ENCODE peak calls at places on chromosome 15, in four cellular contexts. C is GM23338, Z is hepatocyte, O is fibroblast of lung. L is an unnamed sample. For H3K4me1, the result is how much of the 10 kb centered on the place peaks cover.

GRCh38 chr15:78644979-78645378 is 4.0 kb upstream of the CHRNB4 start:
- DNase-seq in Z (no peak), C (no peak), O (no peak), L (no peak)

GRCh38 chr15:98609144-98609852 is 39.0 kb upstream of the IGF1R start:
- DNase-seq in C (peak), O (peak), Z (no peak), L (peak)

GRCh38 chr15:42082832-42083604 is 11.3 kb downstream of the PLA2G4D start:
- DNase-seq in Z (no peak), C (no peak), O (no peak), L (no peak)

GRCh38 chr15:31953573-31953972 is 76.7 kb upstream of the CHRNA7 start:
- DNase-seq in Z (no peak), C (peak), O (no peak), L (no peak)

GRCh38 chr15:71934446-71934845 is 124.1 kb downstream of the NR2E3 start:
- DNase-seq in C (no peak), O (no peak), Z (no peak), L (no peak)

GRCh38 chr15:24039683-24040082 is 352.6 kb upstream of the NDN start:
- DNase-seq in C (peak), Z (no peak), O (no peak), L (no peak)

GRCh38 chr15:55992769-55993110 is 672 bp downstream of the NEDD4 start:
- DNase-seq in O (peak), Z (no peak), C (no peak), L (no peak)

GRCh38 chr15:57158589-57158988 is 217.7 kb upstream of the CGNL1 start:
- DNase-seq in Z (no peak), C (no peak), O (no peak), L (peak)

GRCh38 chr15:37794947-37795346 is 139.5 kb upstream of the TMCO5A start:
- DNase-seq in C (no peak), Z (no peak), O (no peak), L (no peak)
- H3K4me3 ChIP-seq in C (no peak), Z (no peak), O (no peak), L (no peak)

GRCh38 chr15:69664572-69665326 is 212.1 kb downstream of the RPLP1 start:
- DNase-seq in Z (no peak), C (no peak), O (no peak), L (no peak)
- TF ChIP-seq EZH2 in Z (no peak), C (no peak), O (no peak), L (no peak)

GRCh38 chr15:63970723-63971426 is 75.4 kb downstream of the DAPK2 start:
- DNase-seq in Z (no peak), C (no peak), O (no peak), L (no peak)

GRCh38 chr15:63969652-63970421 is 76.4 kb downstream of the DAPK2 start:
- DNase-seq in O (no peak), C (no peak), Z (peak), L (no peak)

GRCh38 chr15:63967616-63968015 is 78.7 kb downstream of the DAPK2 start:
- DNase-seq in C (no peak), O (no peak), Z (no peak), L (no peak)

GRCh38 chr15:63968700-63969099 is 77.6 kb downstream of the DAPK2 start:
- DNase-seq in Z (no peak), C (no peak), O (no peak), L (no peak)

GRCh38 chr15:63968122-63968524 is 78.2 kb downstream of the DAPK2 start:
- DNase-seq in C (no peak), O (no peak), Z (no peak), L (no peak)
- H3K4me1 ChIP-seq in C (under half), O (under half), Z (under half), L (under half)

DNA sequence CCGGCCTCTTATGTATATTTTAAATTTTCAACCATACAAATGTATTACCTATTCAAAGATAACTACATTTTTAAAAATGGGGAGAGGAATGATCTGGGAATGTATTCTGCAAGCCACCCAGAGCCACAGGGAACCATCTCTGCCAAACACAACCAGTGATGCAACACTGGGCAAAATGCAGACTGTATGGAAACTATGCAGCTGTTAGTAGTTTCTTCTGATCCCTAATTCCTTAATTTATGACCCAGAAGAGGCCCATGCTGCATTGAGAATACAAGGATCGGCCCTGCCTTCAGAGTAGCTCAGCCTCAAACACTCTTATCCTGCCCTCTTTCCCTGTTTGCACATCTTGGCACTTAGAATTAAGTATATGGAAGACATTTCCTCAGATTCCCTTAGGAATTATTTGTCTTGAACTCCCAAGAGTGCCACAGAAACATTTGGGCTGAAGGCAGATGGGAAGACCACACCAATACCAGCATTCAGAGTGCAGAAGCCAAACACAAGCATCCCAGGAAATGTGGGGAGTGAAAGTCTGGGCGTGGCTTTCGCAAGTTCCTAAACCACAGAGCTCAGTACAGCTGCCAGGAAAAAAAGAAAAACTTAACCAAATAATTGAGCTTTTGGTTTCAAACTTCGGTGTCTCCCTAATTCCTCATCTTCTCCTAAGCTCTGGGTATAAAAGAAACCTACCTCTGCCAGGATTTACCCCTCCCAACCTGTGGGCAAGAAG is 5.3 kb downstream of the SNUPN start:
- DNase-seq in O (peak), Z (peak), C (no peak), L (peak)
- H3K4me3 ChIP-seq in O (peak), Z (no peak), C (no peak), L (peak)

GRCh38 chr15:52013151-52013791 is 5.7 kb upstream of the MAPK6 start:
- DNase-seq in C (no peak), Z (no peak), O (peak), L (no peak)

GRCh38 chr15:52012210-52012609 is 6.8 kb upstream of the MAPK6 start:
- DNase-seq in Z (no peak), O (no peak), C (no peak), L (no peak)

GRCh38 chr15:52011711-52012144 is 7.3 kb upstream of the MAPK6 start:
- DNase-seq in O (peak), Z (no peak), C (no peak), L (no peak)

GRCh38 chr15:52008698-52009434 is 10.2 kb upstream of the MAPK6 start:
- DNase-seq in O (no peak), Z (no peak), C (no peak), L (no peak)

GRCh38 chr15:52010633-52011595 is 8.1 kb upstream of the MAPK6 start:
- DNase-seq in Z (no peak), C (no peak), O (peak), L (no peak)
- TF ChIP-seq EZH2 in Z (no peak), C (no peak), O (no peak), L (no peak)

GRCh38 chr15:63513271-63513670 is 8.9 kb downstream of the USP3 start:
- DNase-seq in Z (no peak), C (no peak), O (no peak), L (no peak)
- H3K4me1 ChIP-seq in Z (under half), C (under half), O (under half), L (half or more)

GRCh38 chr15:48644498-48644826 is 1.0 kb downstream of the FBN1 start:
- DNase-seq in O (peak), Z (no peak), C (no peak), L (peak)

GRCh38 chr15:48642795-48643194 is 2.7 kb downstream of the FBN1 start:
- DNase-seq in Z (no peak), O (peak), C (no peak), L (peak)

GRCh38 chr15:48643776-48644497 is 1.6 kb downstream of the FBN1 start:
- DNase-seq in Z (no peak), C (no peak), O (peak), L (no peak)

GRCh38 chr15:48644827-48645557 is 517 bp downstream of the FBN1 start:
- DNase-seq in O (peak), Z (peak), C (peak), L (peak)

DNA sequence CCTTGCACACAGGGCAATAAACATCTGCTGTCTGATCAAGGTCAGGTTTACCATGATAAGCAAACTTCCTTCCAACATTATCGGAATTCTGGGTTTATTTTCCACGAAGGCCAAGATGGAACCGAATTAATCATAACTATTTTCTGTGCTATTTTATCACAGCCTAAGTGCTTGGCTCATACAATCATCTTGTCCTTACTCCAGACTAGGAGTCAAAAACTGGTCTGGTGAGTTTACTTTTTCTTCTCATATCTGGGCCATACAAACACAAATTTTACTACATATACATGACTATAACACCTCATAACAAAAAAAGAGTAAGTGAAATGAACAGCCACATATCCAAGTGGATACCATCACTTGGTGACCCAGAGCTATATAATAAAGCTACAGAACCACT is 2.3 kb downstream of the FBN1 start:
- DNase-seq in Z (no peak), C (no peak), O (no peak), L (no peak)
- H3K4me3 ChIP-seq in Z (peak), C (peak), O (peak), L (peak)

GRCh38 chr15:73369073-73369694 is 426 bp upstream of the HCN4 start:
- DNase-seq in C (peak), O (no peak), Z (no peak), L (no peak)
- TF ChIP-seq EZH2 in C (no peak), O (peak), Z (peak), L (peak)